ENCODE peak calls at places on chromosomes 7 and 10, in five cellular contexts. W is RPMI7951, U is mucosa of descending colon, Q is occipital lobe, G is A673. K is an unnamed sample.

GRCh38 chr7:155343150-155343549 is 45.5 kb downstream of the INSIG1 start:
- DNase-seq in G (no peak), Q (no peak), W (no peak), U (no peak), K (no peak)

GRCh38 chr7:95026421-95027072 is 119.2 kb downstream of the PPP1R9A start:
- DNase-seq in Q (no peak), U (no peak), G (no peak), W (no peak), K (no peak)

GRCh38 chr7:132654150-132654549 is 77.9 kb upstream of the PLXNA4 start:
- DNase-seq in W (no peak), G (peak; percentile 42), Q (no peak), U (no peak), K (no peak)

GRCh38 chr10:13632879-13633437 is 46.2 kb downstream of the PRPF18 start:
- DNase-seq in G (no peak), Q (no peak), W (no peak), U (no peak), K (peak; percentile 33)

GRCh38 chr10:95864906-95865813 is 42.6 kb upstream of the CC2D2B start:
- DNase-seq in W (peak; percentile 45), U (no peak), G (peak; percentile 49), Q (peak; percentile 22), K (peak; percentile 61)

GRCh38 chr10:101139421-101139911 is 8.4 kb downstream of the TLX1 start:
- DNase-seq in U (no peak), G (no peak), Q (no peak), W (no peak), K (no peak)

GRCh38 chr10:72511414-72511813 is 114.5 kb downstream of the MICU1 start:
- DNase-seq in W (no peak), Q (no peak), U (no peak), G (no peak), K (no peak)

GRCh38 chr7:116327751-116328150 is 117.4 kb downstream of the TES start:
- DNase-seq in G (no peak), W (peak; percentile 97), U (no peak), Q (no peak), K (no peak)

GRCh38 chr10:30227481-30227880 is 121.6 kb downstream of the MTPAP start:
- DNase-seq in G (no peak), Q (no peak), U (no peak), W (peak; percentile 51), K (no peak)

K was measured in Ammon's horn.